ENCODE peak calls at places on chromosomes 16 and 17, in six cellular contexts. One of them, this sample, is unnamed.

GRCh38 chr16:62041401-62041800 is 5.2 kb upstream of the CDH8 start:
- DNase-seq in naive thymus-derived CD8-positive, alpha-beta T cell: no peak
- DNase-seq in activated CD4-positive, CD25-positive, alpha-beta regulatory T cell: no peak
- DNase-seq in NCI-H1092 treated with DMSO at 0.1 percent for 48 hours: peak
- DNase-seq in RWPE2: no peak
- DNase-seq in uterus: no peak
- DNase-seq in this sample: peak

GRCh38 chr17:48215583-48216139 is 108.1 kb downstream of the SNX11 start:
- DNase-seq in NCI-H1092 treated with DMSO at 0.1 percent for 48 hours: peak
- DNase-seq in RWPE2: no peak
- DNase-seq in naive thymus-derived CD8-positive, alpha-beta T cell: no peak
- DNase-seq in uterus: no peak
- DNase-seq in activated CD4-positive, CD25-positive, alpha-beta regulatory T cell: no peak
- DNase-seq in this sample: peak

GRCh38 chr16:53829186-53829747 is 125.3 kb downstream of the FTO start:
- DNase-seq in activated CD4-positive, CD25-positive, alpha-beta regulatory T cell: no peak
- DNase-seq in NCI-H1092 treated with DMSO at 0.1 percent for 48 hours: no peak
- DNase-seq in uterus: no peak
- DNase-seq in RWPE2: no peak
- DNase-seq in naive thymus-derived CD8-positive, alpha-beta T cell: no peak
- DNase-seq in this sample: peak

GRCh38 chr16:48330133-48330846 is 54.9 kb downstream of the SIAH1 start:
- DNase-seq in NCI-H1092 treated with DMSO at 0.1 percent for 48 hours: no peak
- DNase-seq in activated CD4-positive, CD25-positive, alpha-beta regulatory T cell: no peak
- DNase-seq in naive thymus-derived CD8-positive, alpha-beta T cell: no peak
- DNase-seq in RWPE2: no peak
- DNase-seq in uterus: no peak
- DNase-seq in this sample: no peak

GRCh38 chr17:21286066-21286770 is 1.7 kb downstream of the MAP2K3 start:
- DNase-seq in naive thymus-derived CD8-positive, alpha-beta T cell: no peak
- DNase-seq in RWPE2: peak
- DNase-seq in activated CD4-positive, CD25-positive, alpha-beta regulatory T cell: no peak
- DNase-seq in NCI-H1092 treated with DMSO at 0.1 percent for 48 hours: peak
- DNase-seq in uterus: peak
- DNase-seq in this sample: peak

GRCh38 chr16:68310441-68311315 is at the start of the genes PRMT7 and SLC7A6OS:
- DNase-seq in naive thymus-derived CD8-positive, alpha-beta T cell: peak
- DNase-seq in uterus: peak
- DNase-seq in activated CD4-positive, CD25-positive, alpha-beta regulatory T cell: peak
- DNase-seq in RWPE2: peak
- DNase-seq in NCI-H1092 treated with DMSO at 0.1 percent for 48 hours: peak
- DNase-seq in this sample: peak

GRCh38 chr16:442976-443375 is 17.5 kb downstream of the RAB11FIP3 start:
- DNase-seq in NCI-H1092 treated with DMSO at 0.1 percent for 48 hours: no peak
- DNase-seq in activated CD4-positive, CD25-positive, alpha-beta regulatory T cell: no peak
- DNase-seq in RWPE2: no peak
- DNase-seq in uterus: no peak
- DNase-seq in naive thymus-derived CD8-positive, alpha-beta T cell: no peak
- DNase-seq in this sample: no peak

GRCh38 chr17:78501241-78502036 is 75.8 kb downstream of the DNAH17 start:
- DNase-seq in activated CD4-positive, CD25-positive, alpha-beta regulatory T cell: no peak
- DNase-seq in NCI-H1092 treated with DMSO at 0.1 percent for 48 hours: no peak
- DNase-seq in RWPE2: no peak
- DNase-seq in uterus: no peak
- DNase-seq in naive thymus-derived CD8-positive, alpha-beta T cell: no peak
- DNase-seq in this sample: no peak

GRCh38 chr17:70169707-70170597 is 620 bp downstream of the KCNJ2 start:
- DNase-seq in activated CD4-positive, CD25-positive, alpha-beta regulatory T cell: no peak
- DNase-seq in uterus: no peak
- DNase-seq in NCI-H1092 treated with DMSO at 0.1 percent for 48 hours: no peak
- DNase-seq in naive thymus-derived CD8-positive, alpha-beta T cell: no peak
- DNase-seq in RWPE2: no peak
- DNase-seq in this sample: no peak

GRCh38 chr16:74480150-74481029 is 59.1 kb upstream of the CLEC18B start:
- DNase-seq in uterus: peak
- DNase-seq in naive thymus-derived CD8-positive, alpha-beta T cell: no peak
- DNase-seq in RWPE2: peak
- DNase-seq in NCI-H1092 treated with DMSO at 0.1 percent for 48 hours: no peak
- DNase-seq in activated CD4-positive, CD25-positive, alpha-beta regulatory T cell: no peak
- DNase-seq in this sample: peak

GRCh38 chr17:78258323-78259229 is 27.1 kb downstream of the TMEM235 start:
- DNase-seq in uterus: no peak
- DNase-seq in naive thymus-derived CD8-positive, alpha-beta T cell: peak
- DNase-seq in RWPE2: peak
- DNase-seq in activated CD4-positive, CD25-positive, alpha-beta regulatory T cell: peak
- DNase-seq in NCI-H1092 treated with DMSO at 0.1 percent for 48 hours: no peak
- DNase-seq in this sample: no peak

GRCh38 chr17:2179615-2180295 is 123.8 kb downstream of the SMG6 start:
- DNase-seq in naive thymus-derived CD8-positive, alpha-beta T cell: no peak
- DNase-seq in activated CD4-positive, CD25-positive, alpha-beta regulatory T cell: no peak
- DNase-seq in RWPE2: no peak
- DNase-seq in NCI-H1092 treated with DMSO at 0.1 percent for 48 hours: peak
- DNase-seq in uterus: peak
- DNase-seq in this sample: peak

GRCh38 chr16:82169861-82170845 is at the start of gene MPHOSPH6:
- DNase-seq in uterus: peak
- DNase-seq in NCI-H1092 treated with DMSO at 0.1 percent for 48 hours: peak
- DNase-seq in activated CD4-positive, CD25-positive, alpha-beta regulatory T cell: peak
- DNase-seq in RWPE2: peak
- DNase-seq in naive thymus-derived CD8-positive, alpha-beta T cell: peak
- DNase-seq in this sample: peak

GRCh38 chr17:15351925-15352324 is 10.5 kb upstream of the TEKT3 start:
- DNase-seq in RWPE2: no peak
- DNase-seq in naive thymus-derived CD8-positive, alpha-beta T cell: no peak
- DNase-seq in uterus: peak
- DNase-seq in NCI-H1092 treated with DMSO at 0.1 percent for 48 hours: no peak
- DNase-seq in activated CD4-positive, CD25-positive, alpha-beta regulatory T cell: no peak
- DNase-seq in this sample: no peak

GRCh38 chr16:5046914-5047313 is 13.2 kb upstream of the NAGPA start:
- DNase-seq in activated CD4-positive, CD25-positive, alpha-beta regulatory T cell: no peak
- DNase-seq in naive thymus-derived CD8-positive, alpha-beta T cell: no peak
- DNase-seq in uterus: no peak
- DNase-seq in RWPE2: no peak
- DNase-seq in NCI-H1092 treated with DMSO at 0.1 percent for 48 hours: no peak
- DNase-seq in this sample: no peak